ENCODE peak calls at places on chromosomes 5 and 9, in eight cellular contexts. F is HT-29; G is EH; W is tibial nerve; T is transverse colon; U is MM.1S; M is activated CD4-positive, alpha-beta T cell treated with anti-CD3 and anti-CD28 coated beads for 1 hour; Y is nucleus accumbens. N is an unnamed sample.

GRCh38 chr5:71752441-71753190 is 33.5 kb downstream of the CARTPT start:
- DNase-seq in U (no peak), F (no peak), T (no peak), G (no peak), W (no peak), Y (no peak), M (no peak), N (no peak)

GRCh38 chr5:74149395-74149794 is 491.1 kb downstream of the ENC1 start:
- DNase-seq in G (peak; percentile 94), F (peak; percentile 13), Y (no peak), W (no peak), U (no peak), M (no peak), T (peak; percentile 17), N (no peak)

GRCh38 chr5:148776780-148777179 is 49.6 kb upstream of the ADRB2 start:
- DNase-seq in G (peak; percentile 83), M (no peak), F (peak; percentile 45), U (no peak), T (no peak), W (no peak), Y (no peak), N (no peak)

GRCh38 chr9:99811598-99812383 is 9.9 kb upstream of the NR4A3 start:
- DNase-seq in M (no peak), W (no peak), T (no peak), U (no peak), G (no peak), Y (no peak), F (no peak), N (peak; percentile 54)

GRCh38 chr5:132059696-132060500 is 557 bp upstream of the IL3 start:
- DNase-seq in W (peak; percentile 5), M (peak; percentile 6), T (peak; percentile 2), F (no peak), G (no peak), Y (no peak), U (no peak), N (no peak)

GRCh38 chr5:130068988-130069387 is 164.7 kb downstream of the CHSY3 start:
- DNase-seq in G (no peak), Y (no peak), U (no peak), W (no peak), M (no peak), T (no peak), F (no peak), N (no peak)

GRCh38 chr5:124162782-124163532 is 583.5 kb downstream of the ZNF608 start:
- DNase-seq in W (no peak), Y (peak; percentile 72), F (peak; percentile 26), U (no peak), G (no peak), T (peak; percentile 47), M (no peak), N (peak; percentile 9)

GRCh38 chr9:75858497-75859092 is 31.9 kb upstream of the PCSK5 start:
- DNase-seq in T (no peak), M (no peak), F (no peak), G (no peak), W (no peak), Y (no peak), U (no peak), N (peak; percentile 20)

GRCh38 chr5:168472329-168472728 is 13.9 kb upstream of the RARS1 start:
- DNase-seq in T (no peak), U (no peak), G (peak; percentile 95), W (no peak), F (peak; percentile 70), M (no peak), Y (no peak), N (no peak)

GRCh38 chr9:3585616-3586015 is 59.8 kb upstream of the RFX3 start:
- DNase-seq in F (no peak), G (no peak), W (no peak), M (no peak), Y (no peak), T (no peak), U (no peak), N (no peak)

GRCh38 chr5:128613757-128614156 is 75.7 kb upstream of the FBN2 start:
- DNase-seq in T (no peak), G (peak; percentile 73), M (no peak), W (no peak), U (no peak), F (no peak), Y (no peak), N (no peak)

GRCh38 chr9:133275105-133276000 is at the start of gene ABO:
- DNase-seq in T (peak; percentile 58), G (no peak), Y (no peak), U (no peak), W (no peak), M (no peak), F (no peak), N (no peak)

GRCh38 chr9:121956808-121957207 is 136.3 kb downstream of the TTLL11 start:
- DNase-seq in T (no peak), F (no peak), W (no peak), U (no peak), M (no peak), Y (no peak), G (no peak), N (no peak)

GRCh38 chr5:116492016-116492623 is 82.5 kb downstream of the SEMA6A start:
- DNase-seq in T (no peak), F (peak; percentile 52), M (no peak), W (no peak), U (no peak), Y (no peak), G (peak; percentile 88), N (peak; percentile 23)

GRCh38 chr5:154220625-154221024 is 30.1 kb downstream of the GALNT10 start:
- DNase-seq in U (no peak), Y (no peak), W (no peak), G (peak; percentile 87), M (no peak), F (no peak), T (no peak), N (no peak)

GRCh38 chr5:169416583-169417196 is 115.8 kb upstream of the SLIT3 start:
- DNase-seq in M (no peak), Y (no peak), U (peak; percentile 57), F (no peak), T (peak; percentile 13), G (peak; percentile 50), W (peak; percentile 26), N (peak; percentile 85)

GRCh38 chr5:135973323-135974018 is 18.7 kb upstream of the LECT2 start:
- DNase-seq in Y (no peak), F (no peak), T (no peak), W (no peak), G (peak; percentile 42), U (no peak), M (no peak), N (no peak)

GRCh38 chr9:79256691-79257213 is 315.0 kb upstream of the TLE4 start:
- DNase-seq in Y (no peak), W (no peak), U (no peak), T (peak; percentile 13), M (no peak), F (peak; percentile 2), G (peak; percentile 87), N (no peak)

GRCh38 chr5:115840825-115841224 is 540 bp downstream of the ATG12 start:
- DNase-seq in G (no peak), W (no peak), F (peak; percentile 12), M (no peak), T (no peak), U (no peak), Y (no peak), N (no peak)

GRCh38 chr9:75448281-75448680 is 360.0 kb downstream of the OSTF1 start:
- DNase-seq in M (no peak), Y (no peak), F (no peak), U (no peak), W (no peak), G (no peak), T (peak; percentile 23), N (no peak)

GRCh38 chr5:2747372-2748179 is 3.9 kb downstream of the IRX2 start:
- DNase-seq in M (no peak), F (no peak), Y (no peak), U (no peak), W (no peak), T (no peak), G (no peak), N (no peak)

GRCh38 chr9:120850315-120850714 is 7.6 kb upstream of the PSMD5 start:
- DNase-seq in M (no peak), F (no peak), W (no peak), U (no peak), G (no peak), Y (no peak), T (no peak), N (no peak)